ENCODE peak calls at places on chromosomes 7 and 10, in nine cellular contexts. U is nephron progenitor cell, E is HFF-Myc, B is LoVo, K is NCI-H1092 treated with DMSO at 0.1 percent for 48 hours, A is M059J, N is A673, F is kidney, T is HuH-7.5. W is an unnamed sample.
A peak's percentile ranks its signal among the peaks of the same experiment; 100 is the strongest.

GRCh38 chr10:46235705-46236536 is 50.9 kb upstream of the ANTXRL start:
- DNase-seq in U (no peak), E (no peak), B (no peak), K (no peak), A (no peak), N (no peak), F (no peak), T (no peak), W (no peak)

GRCh38 chr10:75956624-75957023 is 525.2 kb downstream of the LRMDA start:
- DNase-seq in U (no peak), E (no peak), B (no peak), K (no peak), A (peak; percentile 14), N (peak; percentile 6), F (no peak), T (no peak), W (no peak)

GRCh38 chr7:52708846-52709245 is 326.6 kb upstream of the POM121L12 start:
- DNase-seq in U (no peak), E (no peak), B (no peak), K (no peak), A (no peak), N (no peak), F (no peak), T (no peak), W (no peak)

GRCh38 chr10:102115775-102116174 is 4.4 kb downstream of the LDB1 start:
- DNase-seq in U (no peak), E (no peak), B (no peak), K (no peak), A (no peak), N (no peak), F (no peak), T (no peak), W (no peak)

GRCh38 chr10:129741978-129742741 is 221.9 kb downstream of the EBF3 start:
- DNase-seq in U (no peak), E (no peak), B (no peak), K (no peak), A (no peak), N (no peak), F (peak; percentile 31), T (no peak), W (no peak)

GRCh38 chr10:6124666-6125065 is 35.8 kb downstream of the RBM17 start:
- DNase-seq in U (no peak), E (no peak), B (no peak), K (no peak), A (no peak), N (peak; percentile 67), F (no peak), T (no peak), W (no peak)

GRCh38 chr7:133504825-133505224 is 251.9 kb downstream of the EXOC4 start:
- DNase-seq in U (no peak), E (no peak), B (no peak), K (no peak), A (peak; percentile 50), N (no peak), F (no peak), T (no peak), W (no peak)

GRCh38 chr10:15083674-15084501 is 4.7 kb downstream of the ACBD7 start:
- DNase-seq in U (no peak), E (no peak), B (no peak), K (no peak), A (no peak), N (no peak), F (no peak), T (no peak), W (no peak)

GRCh38 chr7:155178096-155178495 is 108.0 kb downstream of the HTR5A start:
- DNase-seq in U (no peak), E (no peak), B (no peak), K (no peak), A (no peak), N (no peak), F (no peak), T (no peak), W (no peak)

GRCh38 chr7:135930565-135931423 is 46.4 kb downstream of the MTPN start:
- DNase-seq in U (no peak), E (peak; percentile 25), B (no peak), K (peak; percentile 30), A (peak; percentile 57), N (peak; percentile 65), F (no peak), T (no peak), W (no peak)

GRCh38 chr10:67492317-67493019 is 203.5 kb downstream of the CTNNA3 start:
- DNase-seq in U (no peak), E (no peak), B (peak; percentile 63), K (no peak), A (peak; percentile 5), N (no peak), F (no peak), T (no peak), W (no peak)

GRCh38 chr7:129617607-129618006 is 6.1 kb downstream of the NRF1 start:
- DNase-seq in U (no peak), E (no peak), B (no peak), K (no peak), A (no peak), N (no peak), F (no peak), T (no peak), W (no peak)

GRCh38 chr10:112209534-112210200 is 26.1 kb upstream of the GPAM start:
- DNase-seq in U (no peak), E (no peak), B (no peak), K (no peak), A (peak; percentile 80), N (peak; percentile 59), F (peak; percentile 73), T (no peak), W (no peak)